ENCODE peak calls at places on chromosomes 11 and 22, in four cellular contexts. W, F, Y and Z are unnamed samples.

GRCh38 chr22:23388492-23389009 is 191.5 kb downstream of the IGLL1 start:
- DNase-seq in W (no peak), F (no peak), Y (no peak), Z (no peak)

GRCh38 chr11:77799338-77799737 is 21.2 kb downstream of the RSF1 start:
- DNase-seq in W (no peak), F (no peak), Y (no peak), Z (no peak)

GRCh38 chr11:106087815-106088435 is 10.5 kb downstream of the AASDHPPT start:
- DNase-seq in F (peak), Y (no peak), W (no peak), Z (peak)

GRCh38 chr22:41301085-41302015 is at the start of gene ZC3H7B:
- DNase-seq in F (peak), Y (peak), W (peak), Z (peak)

GRCh38 chr11:518463-519202 is 11.6 kb upstream of the RNH1 start:
- DNase-seq in Y (peak), F (no peak), W (peak), Z (peak)

GRCh38 chr22:38097557-38098409 is 12.7 kb downstream of the BAIAP2L2 start:
- DNase-seq in W (no peak), Y (no peak), F (no peak), Z (peak)

GRCh38 chr22:43802897-43803495 is 9.1 kb downstream of the EFCAB6 start:
- DNase-seq in Y (no peak), F (no peak), W (no peak), Z (no peak)

GRCh38 chr11:113954235-113954634 is 20.7 kb upstream of the HTR3A start:
- DNase-seq in F (no peak), W (no peak), Y (no peak), Z (no peak)

GRCh38 chr11:46916251-46916650 is 2.1 kb downstream of the LRP4 start:
- DNase-seq in Y (no peak), W (no peak), F (no peak), Z (no peak)

GRCh38 chr11:61091373-61092279 is 10.7 kb upstream of the CD5 start:
- DNase-seq in Y (no peak), W (no peak), F (no peak), Z (no peak)

GRCh38 chr11:96095884-96096301 is 172.0 kb upstream of the MTMR2 start:
- DNase-seq in Y (no peak), F (no peak), W (no peak), Z (no peak)

GRCh38 chr11:69683764-69684333 is 8.7 kb upstream of the LTO1 start:
- DNase-seq in Y (no peak), F (no peak), W (no peak), Z (peak)

GRCh38 chr11:5476184-5476819 is 12.2 kb upstream of the OR52D1 start:
- DNase-seq in F (no peak), Y (no peak), W (peak), Z (peak)

GRCh38 chr22:42344391-42344861 is 74.0 kb upstream of the TCF20 start:
- DNase-seq in W (no peak), Y (no peak), F (no peak), Z (peak)

GRCh38 chr11:111633756-111634362 is 31.6 kb downstream of the SIK2 start:
- DNase-seq in Y (no peak), W (peak), F (no peak), Z (no peak)

GRCh38 chr22:45435544-45436139 is 22.1 kb downstream of the RIBC2 start:
- DNase-seq in F (peak), W (peak), Y (peak), Z (peak)

GRCh38 chr11:43580735-43581369 is 99.7 kb upstream of the HSD17B12 start:
- DNase-seq in Y (no peak), W (no peak), F (no peak), Z (peak)

GRCh38 chr11:73269353-73270088 is 2.6 kb upstream of the P2RY6 start:
- DNase-seq in W (no peak), F (no peak), Y (peak), Z (no peak)

GRCh38 chr11:26551186-26551801 is 20.8 kb downstream of the MUC15 start:
- DNase-seq in Y (no peak), F (no peak), W (peak), Z (no peak)

GRCh38 chr11:7031346-7031957 is 11.2 kb downstream of the NLRP14 start:
- DNase-seq in F (no peak), Y (no peak), W (no peak), Z (no peak)

GRCh38 chr11:8111636-8112035 is 30.6 kb downstream of the TUB start:
- DNase-seq in F (no peak), Y (no peak), W (no peak), Z (peak)

GRCh38 chr11:71371674-71372069 is 76.5 kb downstream of the DHCR7 start:
- DNase-seq in F (no peak), Y (no peak), W (no peak), Z (no peak)

GRCh38 chr11:15843309-15843857 is 513.0 kb downstream of the SOX6 start:
- DNase-seq in W (peak), Y (no peak), F (no peak), Z (peak)